ENCODE peak calls at places on chromosomes 3 and 15, in six cellular contexts. O, Z, U, L, W and R are unnamed samples.

GRCh38 chr15:41554915-41555314 is 4.1 kb upstream of the TYRO3 start:
- DNase-seq in O (no peak), L (no peak), W (no peak), U (no peak), Z (no peak), R (no peak)

GRCh38 chr15:38253448-38253847 is 812 bp downstream of the SPRED1 start:
- DNase-seq in U (peak), L (no peak), O (no peak), W (no peak), Z (no peak), R (peak)

GRCh38 chr3:37816271-37816670 is 45.4 kb upstream of the CTDSPL start:
- DNase-seq in L (no peak), U (peak), W (no peak), Z (no peak), O (no peak), R (peak)

GRCh38 chr3:187456268-187456667 is 88.1 kb downstream of the RTP4 start:
- DNase-seq in W (no peak), U (no peak), Z (peak), L (peak), O (peak), R (no peak)

GRCh38 chr3:29057326-29057725 is 223.5 kb upstream of the RBMS3 start:
- DNase-seq in L (no peak), Z (no peak), U (peak), W (no peak), O (no peak), R (peak)

GRCh38 chr3:114363554-114364202 is 69.8 kb downstream of the TIGIT start:
- DNase-seq in U (peak), L (no peak), Z (no peak), O (no peak), W (no peak), R (peak)

GRCh38 chr15:63805993-63806980 is 27.5 kb downstream of the HERC1 start:
- DNase-seq in Z (no peak), W (no peak), L (no peak), O (no peak), U (peak), R (no peak)

GRCh38 chr15:97235285-97235985 is 725.1 kb upstream of the ARRDC4 start:
- DNase-seq in W (no peak), L (no peak), U (peak), Z (no peak), O (no peak), R (peak)

GRCh38 chr3:60384352-60384751 is 866.9 kb downstream of the FHIT start:
- DNase-seq in W (no peak), O (no peak), U (peak), L (no peak), Z (no peak), R (no peak)

GRCh38 chr15:56205061-56205876 is 38.4 kb downstream of the RFX7 start:
- DNase-seq in U (peak), W (no peak), L (no peak), Z (no peak), O (no peak), R (peak)

GRCh38 chr3:143970773-143971366 is 753 bp upstream of the DIPK2A start:
- DNase-seq in W (peak), U (peak), L (no peak), O (peak), Z (peak), R (peak)

GRCh38 chr15:38414351-38414750 is 39.6 kb upstream of the FAM98B start:
- DNase-seq in L (peak), O (no peak), W (no peak), U (peak), Z (no peak), R (peak)

GRCh38 chr15:58458076-58458475 is 26.3 kb downstream of the LIPC start:
- DNase-seq in U (no peak), O (no peak), L (no peak), Z (no peak), W (no peak), R (no peak)

GRCh38 chr15:63364293-63365003 is 17.2 kb downstream of the CA12 start:
- DNase-seq in Z (no peak), O (no peak), L (no peak), W (no peak), U (peak), R (no peak)

GRCh38 chr3:106588739-106589138 is 719.9 kb upstream of the CBLB start:
- DNase-seq in Z (no peak), W (no peak), U (no peak), O (no peak), L (no peak), R (no peak)

GRCh38 chr15:68228971-68229385 is 550 bp downstream of the CLN6 start:
- DNase-seq in O (no peak), L (no peak), W (no peak), U (peak), Z (no peak), R (no peak)

GRCh38 chr3:142644502-142644901 is 48.3 kb downstream of the PLS1 start:
- DNase-seq in Z (no peak), O (no peak), L (no peak), W (no peak), U (no peak), R (no peak)

GRCh38 chr3:24237971-24238767 is 256.5 kb downstream of the THRB start:
- DNase-seq in O (peak), U (peak), W (no peak), L (peak), Z (peak), R (peak)

GRCh38 chr3:46297658-46298423 is 55.6 kb downstream of the CCR3 start:
- DNase-seq in W (no peak), O (no peak), Z (no peak), L (no peak), U (no peak), R (no peak)